ENCODE peak calls at places on chromosome 2, in five cellular contexts. Q is endothelial cell of umbilical vein, R is tibial nerve, X is tibial artery, Y is A673. P is an unnamed sample.

GRCh38 chr2:151437630-151438029 is 27.9 kb downstream of the RIF1 start:
- DNase-seq in Q (peak; percentile 58), R (no peak), X (no peak), Y (peak; percentile 57), P (no peak)

GRCh38 chr2:180366481-180366880 is 359.4 kb upstream of the CWC22 start:
- DNase-seq in Q (no peak), R (no peak), X (no peak), Y (no peak), P (no peak)

GRCh38 chr2:1605659-1606400 is 138.5 kb downstream of the PXDN start:
- DNase-seq in Q (peak; percentile 57), R (no peak), X (no peak), Y (no peak), P (no peak)

GRCh38 chr2:57450170-57450569 is 596.4 kb upstream of the VRK2 start:
- DNase-seq in Q (no peak), R (no peak), X (no peak), Y (no peak), P (no peak)

GRCh38 chr2:12579018-12579417 is 137.7 kb upstream of the TRIB2 start:
- DNase-seq in Q (no peak), R (no peak), X (no peak), Y (no peak), P (no peak)

GRCh38 chr2:134522436-134522835 is 196.4 kb downstream of the TMEM163 start:
- DNase-seq in Q (no peak), R (no peak), X (no peak), Y (no peak), P (no peak)

GRCh38 chr2:43634604-43635306 is 2.3 kb upstream of the PLEKHH2 start:
- DNase-seq in Q (peak; percentile 16), R (no peak), X (no peak), Y (peak; percentile 70), P (no peak)

GRCh38 chr2:139165599-139165998 is 385.4 kb upstream of the NXPH2 start:
- DNase-seq in Q (no peak), R (no peak), X (no peak), Y (no peak), P (no peak)

DNA sequence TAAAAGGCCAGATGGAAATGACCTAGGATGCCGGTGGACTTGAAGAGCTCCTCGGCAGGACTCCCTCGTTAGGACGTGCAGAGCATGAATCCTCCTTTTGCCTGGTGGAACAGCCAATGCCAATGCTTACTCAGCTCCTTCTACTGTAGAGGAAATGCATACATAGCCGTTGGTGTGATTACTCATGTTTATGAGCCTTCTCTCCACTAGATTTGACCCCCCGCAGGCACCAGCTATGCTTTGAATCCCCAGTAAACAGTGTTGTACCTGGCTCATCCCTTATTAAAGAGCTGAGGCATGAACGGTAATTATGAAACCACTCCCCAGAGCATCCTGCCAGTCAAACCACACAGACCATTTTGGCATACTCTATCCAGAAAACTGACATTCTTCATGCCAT is 172.8 kb downstream of the ANTXR1 start:
- DNase-seq in Q (no peak), R (no peak), X (no peak), Y (peak; percentile 70), P (no peak)
- H3K27ac ChIP-seq in Q (no peak overlapping the region), R (no peak overlapping the region), X (peak overlapping the region; percentile 13), Y (no peak overlapping the region), P (no peak overlapping the region)

DNA sequence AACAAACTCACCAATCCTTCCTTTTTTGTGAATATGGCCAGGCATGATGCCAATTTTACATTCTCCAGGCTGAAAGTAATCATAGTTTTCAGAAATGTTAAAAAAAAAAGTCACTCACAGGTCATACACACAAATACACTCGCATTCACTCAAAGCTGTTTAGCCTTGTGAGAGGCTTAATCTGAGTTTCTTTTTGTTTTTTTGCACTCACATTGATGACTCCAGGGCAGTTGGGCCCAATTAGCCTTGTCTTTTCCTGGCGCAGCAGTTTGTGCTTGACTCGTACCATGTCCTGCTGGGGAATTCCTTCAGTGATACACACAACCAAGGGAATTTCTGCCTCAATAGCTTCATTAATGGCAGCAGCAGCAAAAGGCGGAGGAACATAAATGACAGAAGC is 18.0 kb downstream of the SUCLG1 start:
- DNase-seq in Q (no peak), R (no peak), X (no peak), Y (no peak), P (no peak)
- H3K27ac ChIP-seq in Q (no peak overlapping the region), R (no peak overlapping the region), X (no peak overlapping the region), Y (no peak overlapping the region), P (no peak overlapping the region)

GRCh38 chr2:203562283-203562682 is 27.2 kb upstream of the RAPH1 start:
- DNase-seq in Q (no peak), R (no peak), X (no peak), Y (peak; percentile 45), P (no peak)
- H3K27ac ChIP-seq in Q (no peak overlapping the region), R (no peak overlapping the region), X (peak overlapping the region; percentile 25), Y (peak overlapping the region; percentile 47), P (no peak overlapping the region)

GRCh38 chr2:79757526-79757925 is 244.7 kb downstream of the CTNNA2 start:
- DNase-seq in Q (no peak), R (no peak), X (no peak), Y (no peak), P (no peak)
- H3K27ac ChIP-seq in Q (no peak overlapping the region), R (no peak overlapping the region), X (no peak overlapping the region), Y (no peak overlapping the region), P (no peak overlapping the region)

GRCh38 chr2:239121600-239122012 is 273.7 kb downstream of the TWIST2 start:
- DNase-seq in Q (no peak), R (peak; percentile 53), X (no peak), Y (no peak), P (peak; percentile 76)
- H3K27ac ChIP-seq in Q (no peak overlapping the region), R (peak overlapping the region; percentile 80), X (no peak overlapping the region), Y (no peak overlapping the region), P (peak overlapping the region; percentile 78)

DNA sequence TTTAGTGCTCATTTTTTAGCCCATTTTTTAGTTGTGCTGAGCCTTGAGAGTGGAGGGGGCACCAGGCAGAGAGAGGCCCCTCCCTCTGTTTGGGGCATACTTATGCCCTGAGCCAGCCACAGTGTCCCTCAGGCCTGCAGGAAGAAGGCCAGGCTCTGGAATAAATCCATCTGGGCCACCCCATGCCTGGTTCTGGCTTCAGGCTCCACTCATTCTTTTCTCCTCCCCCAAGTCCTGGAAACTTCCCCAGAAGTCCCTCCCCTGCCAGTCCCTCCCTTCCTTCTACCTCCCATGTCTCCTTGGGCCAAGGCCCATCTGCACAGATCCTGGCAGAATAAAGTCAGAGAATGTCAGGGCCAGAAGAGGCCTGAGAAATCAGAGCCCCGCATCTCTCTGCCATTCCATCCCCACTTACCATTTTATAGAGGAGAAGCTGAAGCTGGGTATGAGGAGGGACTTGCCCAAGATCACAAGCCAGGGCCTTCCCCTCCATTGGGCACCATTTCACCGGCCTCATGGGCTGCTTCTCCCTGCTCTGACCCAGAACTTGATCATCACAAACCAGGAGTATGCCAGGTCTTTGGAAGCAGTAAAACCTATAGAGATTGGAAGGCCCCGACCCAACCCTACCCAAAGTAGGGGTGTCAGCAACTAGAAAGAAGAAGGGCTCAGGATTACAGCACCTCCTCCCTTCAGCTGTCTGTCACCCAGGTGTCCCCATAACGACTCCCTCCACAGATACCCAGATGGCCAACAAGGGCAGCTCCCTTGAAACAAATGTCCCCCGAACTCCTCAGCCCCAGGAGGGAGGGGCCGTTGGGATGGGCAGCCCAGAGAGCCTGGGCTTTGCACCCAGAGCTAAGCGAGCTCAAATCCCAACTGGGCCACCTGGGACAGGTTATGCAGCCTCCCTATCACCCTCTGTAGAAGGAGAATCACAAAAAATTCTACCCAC is 108.4 kb downstream of the POLR1A start:
- DNase-seq in Q (no peak), R (no peak), X (peak; percentile 60), Y (no peak), P (peak; percentile 43)
- H3K27ac ChIP-seq in Q (no peak overlapping the region), R (peak overlapping the region; percentile 82), X (peak overlapping the region; percentile 83), Y (no peak overlapping the region), P (peak overlapping the region; percentile 49)

DNA sequence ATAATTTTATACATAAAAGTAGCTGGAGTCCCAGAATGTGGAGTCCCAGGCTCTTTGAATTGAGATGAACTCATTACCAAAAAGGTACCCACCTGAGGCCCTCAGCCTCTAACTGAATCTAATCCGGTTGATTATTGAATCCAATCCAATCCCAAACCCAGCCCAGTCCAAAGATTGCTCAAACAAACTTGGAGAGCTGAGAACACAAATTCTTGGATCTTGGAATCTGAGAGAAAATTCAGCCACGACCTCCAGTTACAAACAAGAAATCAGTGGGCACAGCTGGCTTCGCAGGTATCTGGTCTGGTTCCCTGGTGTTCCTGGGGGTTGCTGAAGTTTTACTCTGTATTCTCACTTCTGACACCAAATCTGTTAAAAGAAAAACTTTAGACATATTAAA is 28.4 kb upstream of the RHOB start:
- DNase-seq in Q (no peak), R (peak; percentile 3), X (no peak), Y (no peak), P (no peak)
- H3K27ac ChIP-seq in Q (no peak overlapping the region), R (peak overlapping the region; percentile 48), X (peak overlapping the region; percentile 73), Y (no peak overlapping the region), P (no peak overlapping the region)

DNA sequence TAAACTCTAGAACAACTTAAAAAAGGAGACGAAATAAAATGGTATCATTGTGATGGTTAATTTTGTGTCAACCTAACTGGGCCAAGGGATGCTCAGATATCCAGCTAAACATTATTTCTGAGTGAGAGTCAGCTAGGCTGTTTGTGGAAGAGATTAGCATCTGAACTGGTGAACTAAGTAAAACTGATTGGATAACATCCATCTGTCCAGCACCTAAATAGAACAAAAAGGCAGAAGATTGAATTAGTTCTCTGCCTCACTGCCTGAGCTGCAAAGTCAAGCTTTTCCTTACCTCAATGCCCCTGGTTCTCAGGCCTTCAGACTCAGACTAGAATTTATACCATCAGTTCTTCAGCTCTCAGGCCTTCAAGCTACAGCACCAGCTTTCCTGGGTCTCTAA is 30.0 kb downstream of the PPP3R1 start:
- DNase-seq in Q (no peak), R (no peak), X (no peak), Y (no peak), P (no peak)
- H3K27ac ChIP-seq in Q (no peak overlapping the region), R (no peak overlapping the region), X (no peak overlapping the region), Y (no peak overlapping the region), P (no peak overlapping the region)

DNA sequence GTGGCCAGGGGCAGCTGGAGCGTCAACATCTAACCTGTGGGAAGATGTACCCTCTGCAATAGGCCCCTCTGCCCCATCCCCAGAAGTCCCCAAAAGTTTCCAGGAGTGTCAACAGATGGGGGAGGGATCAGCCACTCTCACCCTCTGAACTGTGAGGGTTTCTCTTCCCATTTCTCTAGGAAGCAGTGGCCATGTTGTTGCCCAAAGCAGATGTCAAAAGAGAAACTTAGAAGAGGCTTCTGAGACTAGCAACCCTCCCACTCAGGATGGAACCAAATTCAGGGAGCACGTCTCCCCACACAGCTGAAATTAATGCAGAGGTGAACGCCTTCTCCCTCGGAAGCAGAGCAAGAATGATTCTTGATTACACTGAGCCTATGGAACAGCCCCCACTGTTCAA is 70.3 kb downstream of the ARL4C start:
- DNase-seq in Q (no peak), R (no peak), X (no peak), Y (no peak), P (no peak)
- H3K27ac ChIP-seq in Q (no peak overlapping the region), R (peak overlapping the region; percentile 66), X (no peak overlapping the region), Y (no peak overlapping the region), P (no peak overlapping the region)

P was measured in substantia nigra.